ENCODE peak calls at places on chromosomes 6 and 20, in five cellular contexts. O, B, T, H and X are unnamed samples.

GRCh38 chr6:3813150-3813780 is 35.9 kb upstream of the FAM50B start:
- DNase-seq in T (no peak), O (peak; percentile 39), H (no peak), B (peak; percentile 56), X (no peak)

GRCh38 chr6:131101911-131102680 is 33.2 kb upstream of the AKAP7 start:
- DNase-seq in O (no peak), H (no peak), B (peak; percentile 68), T (no peak), X (no peak)

GRCh38 chr20:24917797-24918578 is 31.1 kb upstream of the CST7 start:
- DNase-seq in O (peak; percentile 43), H (peak; percentile 66), T (peak; percentile 62), B (peak; percentile 58), X (no peak)

GRCh38 chr6:142918339-142919042 is 26.5 kb downstream of the HIVEP2 start:
- DNase-seq in O (no peak), B (no peak), H (no peak), T (no peak), X (no peak)

GRCh38 chr20:63735859-63736718 is at the start of gene LIME1:
- DNase-seq in B (no peak), T (no peak), O (no peak), H (no peak), X (no peak)

GRCh38 chr20:50867805-50868204 is 63.4 kb downstream of the ADNP start:
- DNase-seq in H (no peak), B (no peak), O (no peak), T (no peak), X (no peak)

GRCh38 chr20:59122377-59122932 is 41.2 kb upstream of the ZNF831 start:
- DNase-seq in T (no peak), H (no peak), B (no peak), O (no peak), X (no peak)

GRCh38 chr6:135128268-135128914 is 52.7 kb upstream of the MYB start:
- DNase-seq in B (no peak), H (no peak), T (no peak), O (no peak), X (no peak)

GRCh38 chr6:75437451-75438185 is 56.0 kb downstream of the FILIP1 start:
- DNase-seq in H (no peak), O (no peak), T (no peak), B (peak; percentile 80), X (no peak)

GRCh38 chr6:102417368-102417767 is 1023.9 kb downstream of the GRIK2 start:
- DNase-seq in O (no peak), T (no peak), H (no peak), B (no peak), X (no peak)

GRCh38 chr6:11732036-11732545 is 46.5 kb downstream of the ADTRP start:
- DNase-seq in H (no peak), T (peak; percentile 84), B (peak; percentile 12), O (peak; percentile 33), X (no peak)

GRCh38 chr6:137217801-137218472 is 1.2 kb downstream of the IFNGR1 start:
- DNase-seq in T (peak; percentile 65), O (no peak), B (peak; percentile 18), H (no peak), X (no peak)

GRCh38 chr20:49622243-49622642 is 54.3 kb upstream of the PTGIS start:
- DNase-seq in T (no peak), O (no peak), B (no peak), H (no peak), X (no peak)
- H3K4me1 ChIP-seq in T (peaks cover 4% of the 10 kb centered on the region), O (no peaks in the 10 kb centered on the region), B (no peaks in the 10 kb centered on the region), H (no peaks in the 10 kb centered on the region), X (no peaks in the 10 kb centered on the region)

GRCh38 chr6:110041149-110041548 is 63.0 kb downstream of the GPR6 start:
- DNase-seq in T (no peak), H (no peak), O (no peak), B (no peak), X (peak; percentile 80)

GRCh38 chr6:110041830-110042229 is 63.7 kb downstream of the GPR6 start:
- DNase-seq in B (no peak), H (no peak), O (no peak), T (no peak), X (peak; percentile 29)

GRCh38 chr6:110039364-110039995 is 61.4 kb downstream of the GPR6 start:
- DNase-seq in H (peak; percentile 91), B (peak; percentile 87), O (peak; percentile 82), T (peak; percentile 84), X (peak; percentile 92)

GRCh38 chr6:110040716-110041115 is 62.6 kb downstream of the GPR6 start:
- DNase-seq in B (no peak), O (no peak), T (no peak), H (no peak), X (no peak)

DNA sequence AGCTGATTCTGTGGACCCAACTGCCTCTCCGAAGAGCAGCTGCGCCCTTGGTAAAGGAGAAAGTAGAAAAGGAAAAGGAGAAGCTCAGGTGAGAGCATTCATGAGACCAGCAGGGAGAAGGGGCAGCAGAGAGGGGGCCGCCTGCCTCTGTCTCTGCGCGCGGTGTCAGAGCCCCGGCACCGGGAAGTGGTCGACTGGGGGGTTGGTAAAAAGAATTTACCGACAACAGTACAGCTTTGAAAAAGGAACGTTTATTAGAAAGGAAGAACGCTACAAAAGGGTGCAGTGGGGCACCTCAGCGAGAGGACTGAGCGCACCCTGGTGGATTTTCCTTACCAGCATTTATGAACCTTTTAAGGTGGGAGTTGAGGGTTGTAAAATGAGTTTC is 61.9 kb downstream of the GPR6 start:
- DNase-seq in T (no peak), H (no peak), B (peak; percentile 9), O (no peak), X (peak; percentile 49)
- TF ChIP-seq CTCF in T (no peak), H (peak; percentile 21), B (peak; percentile 37), O (no peak), X (peak; percentile 19)

DNA sequence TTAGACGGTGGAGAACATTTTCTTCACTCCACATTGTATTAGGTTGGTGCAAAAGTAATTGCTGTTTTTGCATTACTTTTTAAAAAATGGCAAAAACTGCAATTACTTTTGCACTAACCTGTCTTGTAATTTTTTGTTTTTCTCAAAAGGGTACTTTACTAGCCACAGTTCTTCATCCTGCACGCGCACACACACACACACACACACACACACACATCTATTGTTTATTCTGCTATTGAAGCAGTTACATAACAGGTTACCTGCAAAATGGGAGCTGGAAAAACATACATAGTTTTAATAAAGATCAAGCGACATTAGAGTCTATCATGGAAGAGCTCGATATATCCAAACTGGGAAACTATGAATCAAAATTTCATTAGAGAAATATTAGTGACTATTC is 235.2 kb downstream of the SIM1 start:
- DNase-seq in B (no peak), O (no peak), H (no peak), T (no peak), X (no peak)
- H3K4me3 ChIP-seq in B (no peak overlapping the region), O (no peak overlapping the region), H (no peak overlapping the region), T (peak overlapping the region; percentile 32), X (peak overlapping the region; percentile 47)

DNA sequence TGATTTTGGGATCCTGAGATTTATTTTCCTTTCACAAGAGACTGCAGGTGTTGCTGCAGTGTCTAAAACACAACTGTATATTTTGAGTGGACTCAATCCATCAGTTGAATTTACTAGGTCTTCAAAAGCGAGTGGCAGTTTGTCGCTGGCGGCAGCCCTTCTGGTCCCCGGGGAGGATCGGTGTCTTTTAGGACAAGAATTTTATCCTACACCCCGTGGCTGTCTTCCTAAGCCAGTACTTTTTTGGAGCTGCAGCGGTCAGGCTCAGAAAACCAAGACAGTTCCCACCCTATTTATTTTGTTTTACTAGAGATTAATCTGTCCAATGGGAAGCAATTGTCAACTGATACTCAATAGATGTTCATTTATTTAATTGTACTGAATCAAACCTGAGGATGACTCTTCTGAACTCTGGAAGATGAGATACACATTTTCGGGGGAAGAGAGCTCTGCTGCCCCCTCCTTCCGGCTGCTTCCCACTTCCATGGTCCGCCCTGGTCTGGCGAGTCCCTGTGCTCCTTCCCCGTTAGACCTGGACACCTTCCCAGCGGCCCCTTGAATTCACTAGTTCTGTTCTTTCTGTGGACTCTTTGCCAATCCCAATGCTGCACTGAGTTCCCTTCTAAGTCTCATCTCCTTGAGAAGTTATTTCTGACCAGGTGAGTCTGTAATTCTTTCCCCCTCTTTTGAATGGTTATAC is 90.6 kb downstream of the ERMARD start:
- DNase-seq in H (peak; percentile 47), T (no peak), B (no peak), O (no peak), X (peak; percentile 27)
- H3K4me1 ChIP-seq in H (no peaks in the 10 kb centered on the region), T (no peaks in the 10 kb centered on the region), B (no peaks in the 10 kb centered on the region), O (no peaks in the 10 kb centered on the region), X (no peaks in the 10 kb centered on the region)

GRCh38 chr20:46689082-46689753 is at the start of gene TP53RK:
- DNase-seq in B (peak; percentile 100), H (peak; percentile 97), O (peak; percentile 100), T (peak; percentile 100), X (peak; percentile 100)
- TF ChIP-seq CTCF in B (peak; percentile 22), H (peak; percentile 73), O (peak; percentile 17), T (peak; percentile 51), X (no peak)

GRCh38 chr6:149990109-149990671 is 26.4 kb downstream of the ULBP1 start:
- DNase-seq in B (no peak), T (no peak), O (no peak), H (peak; percentile 42), X (no peak)
- H3K4me3 ChIP-seq in B (no peak overlapping the region), T (no peak overlapping the region), O (no peak overlapping the region), H (peak overlapping the region; percentile 15), X (no peak overlapping the region)